ENCODE peak calls at places on chromosomes 6 and 20, in four cellular contexts. K is lower lobe of right lung, V is endodermal cell, I is type B pancreatic cell. N is an unnamed sample.

GRCh38 chr20:10075606-10076005 is 40.8 kb downstream of the ANKEF1 start:
- DNase-seq in K (no peak), V (no peak), I (no peak), N (no peak)

GRCh38 chr20:22442318-22442717 is 142.1 kb downstream of the FOXA2 start:
- DNase-seq in K (no peak), V (no peak), I (no peak), N (no peak)

GRCh38 chr20:17615645-17616479 is 46.0 kb downstream of the DSTN start:
- DNase-seq in K (peak), V (peak), I (no peak), N (no peak)

GRCh38 chr6:163415620-163416379 is 1.3 kb downstream of the QKI start:
- DNase-seq in K (peak), V (peak), I (no peak), N (peak)

GRCh38 chr6:149515494-149515893 is 30.3 kb downstream of the PPIL4 start:
- DNase-seq in K (no peak), V (no peak), I (no peak), N (no peak)

GRCh38 chr6:133286765-133287164 is 45.6 kb downstream of the EYA4 start:
- DNase-seq in K (no peak), V (no peak), I (no peak), N (no peak)

GRCh38 chr6:11161031-11161966 is 49.8 kb upstream of the ERVFRD-1 start:
- DNase-seq in K (no peak), V (no peak), I (peak), N (no peak)

GRCh38 chr6:39808934-39809333 is 16.8 kb downstream of the DAAM2 start:
- DNase-seq in K (no peak), V (no peak), I (no peak), N (no peak)

GRCh38 chr6:84103029-84103428 is 69.5 kb downstream of the MRAP2 start:
- DNase-seq in K (no peak), V (no peak), I (no peak), N (no peak)

GRCh38 chr6:74519172-74519571 is 686.7 kb downstream of the COL12A1 start:
- DNase-seq in K (no peak), V (no peak), I (no peak), N (no peak)

GRCh38 chr6:19410477-19410876 is 426.7 kb upstream of the ID4 start:
- DNase-seq in K (no peak), V (no peak), I (no peak), N (no peak)

GRCh38 chr20:58274384-58274783 is 35.1 kb upstream of the RAB22A start:
- DNase-seq in K (no peak), V (no peak), I (no peak), N (no peak)

GRCh38 chr6:46491789-46492547 is 719 bp upstream of the RCAN2 start:
- DNase-seq in K (peak), V (peak), I (peak), N (no peak)

GRCh38 chr20:41247523-41248370 is 69.8 kb downstream of the ZHX3 start:
- DNase-seq in K (no peak), V (no peak), I (no peak), N (no peak)

GRCh38 chr20:62062661-62063600 is 2.8 kb downstream of the TAF4 start:
- DNase-seq in K (no peak), V (no peak), I (no peak), N (no peak)

GRCh38 chr6:36616888-36617521 is 22.8 kb downstream of the SRSF3 start:
- DNase-seq in K (peak), V (no peak), I (no peak), N (no peak)

GRCh38 chr6:125835221-125835744 is 44.5 kb downstream of the NCOA7 start:
- DNase-seq in K (no peak), V (no peak), I (no peak), N (no peak)

GRCh38 chr20:50996901-50997830 is 25.7 kb downstream of the KCNG1 start:
- DNase-seq in K (no peak), V (no peak), I (no peak), N (no peak)

GRCh38 chr20:5714261-5715041 is 35.8 kb upstream of the SHLD1 start:
- DNase-seq in K (no peak), V (peak), I (no peak), N (no peak)

GRCh38 chr20:35742741-35743523 is 872 bp upstream of the RBM39 start:
- DNase-seq in K (no peak), V (peak), I (no peak), N (no peak)

GRCh38 chr6:48747040-48747439 is 636.0 kb upstream of the PTCHD4 start:
- DNase-seq in K (no peak), V (no peak), I (no peak), N (no peak)

GRCh38 chr6:40414617-40415016 is 172.5 kb downstream of the LRFN2 start:
- DNase-seq in K (no peak), V (no peak), I (no peak), N (no peak)

GRCh38 chr20:58559368-58559729 is 44.1 kb upstream of the APCDD1L start:
- DNase-seq in K (no peak), V (no peak), I (no peak), N (no peak)

GRCh38 chr20:35947489-35947888 is 6.8 kb downstream of the SCAND1 start:
- DNase-seq in K (no peak), V (peak), I (no peak), N (no peak)

GRCh38 chr6:166959906-166960608 is 3.7 kb upstream of the RNASET2 start:
- DNase-seq in K (no peak), V (no peak), I (no peak), N (no peak)
- TF ChIP-seq CTCF in K (no peak), V (no peak), I (no peak), N (no peak)

GRCh38 chr20:11919046-11919445 is 1.4 kb downstream of the BTBD3 start:
- DNase-seq in K (no peak), V (no peak), I (no peak), N (no peak)
- TF ChIP-seq CTCF in K (no peak), V (peak), I (no peak), N (no peak)

DNA sequence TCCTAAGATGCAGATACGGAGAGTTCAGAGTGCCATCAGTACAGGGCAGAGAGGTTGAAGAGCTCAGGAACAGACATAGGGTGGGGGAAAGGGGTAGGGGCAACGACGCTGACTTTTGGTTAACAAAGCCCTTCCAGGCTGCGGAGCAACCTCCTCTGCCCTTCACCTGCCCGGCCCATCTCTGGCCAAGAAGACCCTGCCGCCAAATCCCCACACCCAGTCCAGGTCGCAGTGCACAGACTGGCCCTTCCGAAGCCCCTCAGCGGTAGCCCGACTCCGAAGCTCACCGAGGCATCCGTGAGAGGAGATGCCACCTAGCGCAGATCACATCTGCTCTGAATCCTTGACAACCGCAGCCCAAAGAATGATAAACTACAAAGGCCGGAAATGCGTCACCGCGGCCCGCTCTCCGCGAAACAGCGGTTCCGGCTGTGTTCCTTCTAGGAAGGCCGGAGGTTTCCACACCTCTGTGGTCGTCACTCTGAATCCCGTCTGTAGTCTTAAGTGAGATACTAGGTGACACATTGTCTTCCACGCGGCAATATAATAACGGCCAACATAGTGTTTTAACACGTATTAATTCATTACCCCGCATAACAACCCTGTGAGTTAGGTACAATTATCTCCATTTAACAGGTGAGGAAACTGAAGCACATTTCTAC is at the start of gene ZSCAN23:
- DNase-seq in K (peak), V (peak), I (peak), N (peak)
- TF ChIP-seq CTCF in K (no peak), V (no peak), I (no peak), N (no peak)

GRCh38 chr6:140440223-140440810 is 1065.9 kb upstream of the CITED2 start:
- DNase-seq in K (no peak), V (no peak), I (no peak), N (no peak)

GRCh38 chr6:140438346-140438735 is 1063.9 kb upstream of the CITED2 start:
- DNase-seq in K (no peak), V (no peak), I (no peak), N (no peak)

GRCh38 chr6:140437619-140438345 is 1063.3 kb upstream of the CITED2 start:
- DNase-seq in K (no peak), V (no peak), I (no peak), N (no peak)

GRCh38 chr6:140445474-140446004 is 1071.1 kb upstream of the CITED2 start:
- DNase-seq in K (no peak), V (no peak), I (no peak), N (no peak)

DNA sequence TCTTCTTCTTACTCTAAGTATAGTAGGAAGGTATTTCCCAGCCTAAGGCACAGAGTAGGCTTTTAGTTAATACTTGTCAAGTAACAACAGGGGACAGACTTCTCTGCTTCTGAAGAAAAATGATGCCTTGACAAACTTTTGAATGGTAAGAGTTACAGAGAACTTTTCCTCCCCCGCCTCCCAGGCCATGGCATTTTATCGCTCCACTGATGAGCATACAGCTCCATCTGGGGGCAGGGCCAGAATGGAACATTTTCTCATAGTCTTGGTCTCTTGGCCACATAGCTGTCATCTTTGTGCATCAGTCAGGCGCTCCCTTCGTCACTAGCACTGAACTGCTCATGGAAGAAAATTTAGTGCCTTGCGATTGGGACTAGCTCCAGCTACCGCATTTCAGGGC is 1066.8 kb upstream of the CITED2 start:
- DNase-seq in K (peak), V (peak), I (no peak), N (no peak)
- TF ChIP-seq CTCF in K (peak), V (peak), I (peak), N (no peak)

N was measured in activated B cell treated with CpG ODN at 0.5 μM for 24 hours.